ENCODE peak calls at places on chromosomes 16 and 17, in seven cellular contexts. U, Y, J, X, Q, Z and E are unnamed samples.

GRCh38 chr17:9370464-9370863 is 205.2 kb downstream of the STX8 start:
- DNase-seq in U (no peak), Y (no peak), J (no peak), X (no peak), Q (no peak), Z (no peak), E (no peak)

GRCh38 chr16:70778901-70779309 is 22.1 kb downstream of the VAC14 start:
- DNase-seq in U (peak; percentile 86), Y (no peak), J (no peak), X (peak; percentile 78), Q (no peak), Z (peak; percentile 92), E (peak; percentile 0)

GRCh38 chr17:75898791-75899190 is 2.0 kb upstream of the TRIM65 start:
- DNase-seq in U (no peak), Y (no peak), J (no peak), X (no peak), Q (no peak), Z (no peak), E (no peak)

GRCh38 chr16:50671644-50672260 is 9.4 kb downstream of the SNX20 start:
- DNase-seq in U (no peak), Y (no peak), J (peak; percentile 50), X (no peak), Q (no peak), Z (peak; percentile 52), E (no peak)

GRCh38 chr17:58693208-58693607 is 806 bp downstream of the RAD51C start:
- DNase-seq in U (no peak), Y (no peak), J (no peak), X (no peak), Q (no peak), Z (no peak), E (no peak)

GRCh38 chr17:8365143-8365542 is 11.4 kb downstream of the KRABD2 start:
- DNase-seq in U (no peak), Y (no peak), J (no peak), X (no peak), Q (no peak), Z (no peak), E (no peak)

GRCh38 chr17:78661092-78661770 is 84.0 kb upstream of the DNAH17 start:
- DNase-seq in U (no peak), Y (peak; percentile 51), J (no peak), X (no peak), Q (no peak), Z (no peak), E (no peak)

GRCh38 chr17:81415681-81416080 is 20.4 kb downstream of the BAHCC1 start:
- DNase-seq in U (no peak), Y (no peak), J (no peak), X (no peak), Q (no peak), Z (no peak), E (no peak)

GRCh38 chr16:8848939-8849391 is 19.8 kb downstream of the CARHSP1 start:
- DNase-seq in U (no peak), Y (peak; percentile 27), J (no peak), X (peak; percentile 83), Q (no peak), Z (no peak), E (no peak)

GRCh38 chr16:84391151-84391873 is 23.0 kb downstream of the ATP2C2 start:
- DNase-seq in U (no peak), Y (no peak), J (no peak), X (peak; percentile 32), Q (no peak), Z (no peak), E (peak; percentile 30)

GRCh38 chr17:17820457-17821158 is 16.2 kb downstream of the SREBF1 start:
- DNase-seq in U (no peak), Y (no peak), J (no peak), X (no peak), Q (no peak), Z (no peak), E (no peak)

GRCh38 chr17:58312021-58312630 is 16.5 kb downstream of the TSPOAP1 start:
- DNase-seq in U (no peak), Y (peak; percentile 51), J (no peak), X (no peak), Q (no peak), Z (no peak), E (no peak)

GRCh38 chr16:56226187-56226586 is 34.9 kb downstream of the GNAO1 start:
- DNase-seq in U (no peak), Y (no peak), J (no peak), X (no peak), Q (no peak), Z (no peak), E (no peak)

GRCh38 chr17:12409082-12409481 is 256.6 kb upstream of the MYOCD start:
- DNase-seq in U (no peak), Y (no peak), J (no peak), X (no peak), Q (no peak), Z (no peak), E (no peak)

GRCh38 chr17:77858291-77859034 is 100.0 kb upstream of the TNRC6C start:
- DNase-seq in U (no peak), Y (no peak), J (no peak), X (no peak), Q (no peak), Z (no peak), E (no peak)

GRCh38 chr17:27951872-27952271 is 58.7 kb upstream of the LYRM9 start:
- DNase-seq in U (no peak), Y (no peak), J (no peak), X (no peak), Q (no peak), Z (no peak), E (no peak)

GRCh38 chr16:31875112-31875803 is 1.7 kb downstream of the ZNF267 start:
- DNase-seq in U (no peak), Y (no peak), J (no peak), X (peak; percentile 50), Q (no peak), Z (no peak), E (no peak)

GRCh38 chr17:64662774-64663367 is 764 bp upstream of the SMURF2 start:
- DNase-seq in U (no peak), Y (no peak), J (no peak), X (no peak), Q (no peak), Z (no peak), E (no peak)

GRCh38 chr16:23950898-23951297 is 115.1 kb downstream of the PRKCB start:
- DNase-seq in U (no peak), Y (no peak), J (no peak), X (no peak), Q (no peak), Z (no peak), E (no peak)

GRCh38 chr17:75749545-75750389 is 15.2 kb downstream of the GALK1 start:
- DNase-seq in U (peak; percentile 79), Y (peak; percentile 95), J (peak; percentile 85), X (peak; percentile 94), Q (peak; percentile 16), Z (peak; percentile 89), E (peak; percentile 82)

GRCh38 chr17:33163827-33164555 is 129.1 kb downstream of the ASIC2 start:
- DNase-seq in U (peak; percentile 5), Y (no peak), J (no peak), X (no peak), Q (no peak), Z (no peak), E (no peak)

GRCh38 chr17:75777243-75777922 is 7.2 kb upstream of the UNK start:
- DNase-seq in U (no peak), Y (no peak), J (no peak), X (no peak), Q (no peak), Z (no peak), E (no peak)